ENCODE peak calls at places on chromosome 5, in four cellular contexts. One of them, this sample, is unnamed.

GRCh38 chr5:147290261-147290660 is 55.4 kb downstream of the STK32A start:
- DNase-seq in HepG2: no peak
- DNase-seq in K562: no peak
- DNase-seq in GM12878: no peak
- DNase-seq in this sample: no peak

GRCh38 chr5:111252799-111253564 is 28.8 kb downstream of the CAMK4 start:
- DNase-seq in GM12878: no peak
- DNase-seq in K562: no peak
- DNase-seq in HepG2: no peak
- DNase-seq in this sample: no peak

GRCh38 chr5:147699496-147700088 is 82.9 kb downstream of the JAKMIP2 start:
- DNase-seq in GM12878: no peak
- DNase-seq in HepG2: no peak
- DNase-seq in K562: no peak
- DNase-seq in this sample: no peak

GRCh38 chr5:2802693-2803365 is 51.4 kb upstream of the IRX2 start:
- DNase-seq in HepG2: peak; percentile 3
- DNase-seq in K562: no peak
- DNase-seq in GM12878: no peak
- DNase-seq in this sample: no peak

GRCh38 chr5:103454774-103455173 is 107.8 kb downstream of the NUDT12 start:
- DNase-seq in GM12878: no peak
- DNase-seq in K562: no peak
- DNase-seq in HepG2: no peak
- DNase-seq in this sample: no peak

GRCh38 chr5:94690778-94691177 is 72.3 kb downstream of the SLF1 start:
- DNase-seq in K562: no peak
- DNase-seq in GM12878: no peak
- DNase-seq in HepG2: no peak
- DNase-seq in this sample: no peak

GRCh38 chr5:39476466-39477215 is 51.9 kb upstream of the DAB2 start:
- DNase-seq in K562: no peak
- DNase-seq in HepG2: no peak
- DNase-seq in GM12878: no peak
- DNase-seq in this sample: no peak

GRCh38 chr5:6675784-6676499 is 37.3 kb upstream of the TENT4A start:
- DNase-seq in HepG2: no peak
- DNase-seq in GM12878: no peak
- DNase-seq in K562: peak; percentile 55
- DNase-seq in this sample: no peak

GRCh38 chr5:110639307-110639902 is 87.1 kb downstream of the TMEM232 start:
- DNase-seq in K562: no peak
- DNase-seq in HepG2: no peak
- DNase-seq in GM12878: no peak
- DNase-seq in this sample: no peak

GRCh38 chr5:111603446-111603827 is 91.1 kb upstream of the STARD4 start:
- DNase-seq in HepG2: no peak
- DNase-seq in K562: no peak
- DNase-seq in GM12878: no peak
- DNase-seq in this sample: no peak

GRCh38 chr5:142325677-142326479 is 1.1 kb upstream of the SPRY4 start:
- DNase-seq in HepG2: peak; percentile 73
- DNase-seq in GM12878: no peak
- DNase-seq in K562: peak; percentile 84
- DNase-seq in this sample: no peak
- TF ChIP-seq BHLHE40 in HepG2: no peak
- TF ChIP-seq BHLHE40 in GM12878: no peak
- TF ChIP-seq BHLHE40 in K562: no peak
- TF ChIP-seq BHLHE40 in this sample: no peak

GRCh38 chr5:58752030-58752429 is 169.2 kb downstream of the RAB3C start:
- DNase-seq in GM12878: no peak
- DNase-seq in K562: no peak
- DNase-seq in HepG2: no peak
- DNase-seq in this sample: no peak
- TF ChIP-seq TARDBP in GM12878: no peak
- TF ChIP-seq TARDBP in K562: no peak
- TF ChIP-seq TARDBP in HepG2: no peak
- TF ChIP-seq TARDBP in this sample: no peak

GRCh38 chr5:149410721-149411432 is 31.8 kb upstream of the IL17B start:
- DNase-seq in K562: no peak
- DNase-seq in HepG2: peak; percentile 30
- DNase-seq in GM12878: no peak
- DNase-seq in this sample: no peak

GRCh38 chr5:149411738-149412519 is 32.8 kb upstream of the IL17B start:
- DNase-seq in HepG2: no peak
- DNase-seq in GM12878: no peak
- DNase-seq in K562: no peak
- DNase-seq in this sample: no peak

GRCh38 chr5:149409268-149409948 is 30.3 kb upstream of the IL17B start:
- DNase-seq in HepG2: no peak
- DNase-seq in GM12878: no peak
- DNase-seq in K562: no peak
- DNase-seq in this sample: no peak

GRCh38 chr5:149408252-149409099 is 29.4 kb upstream of the IL17B start:
- DNase-seq in GM12878: no peak
- DNase-seq in K562: no peak
- DNase-seq in HepG2: no peak
- DNase-seq in this sample: no peak

DNA sequence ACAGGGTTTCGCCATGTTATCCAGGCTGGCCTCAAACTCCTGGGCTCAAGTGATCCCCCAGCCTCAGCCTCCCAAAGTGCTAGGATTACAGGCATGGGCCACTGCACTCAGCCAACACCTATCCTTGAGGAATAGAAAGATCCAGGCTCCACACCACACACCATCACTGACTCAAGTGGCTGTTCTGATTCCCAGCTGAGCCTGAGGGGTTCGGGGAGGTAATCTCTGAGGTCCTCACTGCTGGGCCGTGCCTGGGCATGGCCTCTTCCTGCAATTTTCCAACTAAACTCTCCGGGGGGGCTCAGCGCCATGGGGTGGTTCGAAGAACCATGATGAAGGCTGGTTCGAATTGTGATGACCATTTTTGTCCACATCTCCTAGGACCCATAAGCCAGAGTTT is 31.0 kb upstream of the IL17B start:
- DNase-seq in HepG2: no peak
- DNase-seq in K562: no peak
- DNase-seq in GM12878: no peak
- DNase-seq in this sample: no peak
- TF ChIP-seq BHLHE40 in HepG2: no peak
- TF ChIP-seq BHLHE40 in K562: no peak
- TF ChIP-seq BHLHE40 in GM12878: no peak
- TF ChIP-seq BHLHE40 in this sample: no peak

DNA sequence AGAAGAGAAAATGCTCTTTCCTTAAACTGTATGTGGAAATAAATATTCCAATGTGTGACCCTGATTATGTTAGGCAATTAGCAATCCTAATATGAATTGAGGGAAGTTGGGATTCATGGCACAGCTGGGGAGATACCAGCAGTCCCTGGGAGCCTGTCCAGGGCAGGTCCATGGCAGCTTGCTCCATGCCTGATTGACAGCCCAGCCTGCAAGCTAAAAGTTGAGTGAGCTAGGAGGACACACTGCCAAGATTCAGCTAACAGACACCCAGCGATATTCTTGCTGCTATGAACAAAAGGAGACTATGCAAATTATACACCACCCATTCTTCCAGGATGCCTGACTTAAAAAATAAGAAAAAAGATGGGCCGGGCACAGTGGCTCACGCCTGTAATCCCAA is 6.2 kb downstream of the TGFBI start:
- DNase-seq in K562: no peak
- DNase-seq in GM12878: no peak
- DNase-seq in HepG2: no peak
- DNase-seq in this sample: no peak
- TF ChIP-seq TARDBP in K562: no peak
- TF ChIP-seq TARDBP in GM12878: no peak
- TF ChIP-seq TARDBP in HepG2: no peak
- TF ChIP-seq TARDBP in this sample: no peak

DNA sequence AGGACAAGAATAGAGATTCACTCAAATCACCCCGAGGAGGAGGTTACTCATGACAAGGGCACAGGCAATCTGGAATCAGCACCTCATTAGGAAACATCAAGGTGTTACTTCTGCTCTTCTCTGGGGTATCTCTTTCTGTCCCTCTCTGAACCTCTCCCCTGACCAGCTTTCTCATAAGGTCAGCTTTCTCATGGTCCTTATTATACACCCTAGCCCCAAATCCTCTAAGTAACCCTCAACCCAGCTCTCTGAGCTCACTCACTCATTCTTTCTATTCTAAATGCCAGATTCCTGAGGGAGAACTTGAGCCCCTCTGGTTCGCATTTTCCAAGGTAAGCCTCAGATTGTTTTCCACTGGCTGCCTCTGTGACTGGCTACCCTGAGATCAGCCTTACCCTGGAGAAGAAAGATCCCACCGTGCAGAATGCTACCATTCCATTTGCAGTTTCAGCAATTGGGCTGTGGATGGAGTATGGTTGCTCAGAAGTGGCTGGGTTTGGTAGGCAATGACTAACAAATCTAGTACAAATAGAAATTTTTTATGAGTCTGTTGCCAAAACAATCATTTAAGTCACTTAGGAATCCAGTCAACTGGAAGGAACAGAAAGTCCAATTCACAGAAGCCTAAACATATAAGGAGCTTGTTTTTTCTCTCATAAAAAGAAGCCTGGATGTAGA is 9.0 kb upstream of the TIMD4 start:
- DNase-seq in HepG2: no peak
- DNase-seq in GM12878: no peak
- DNase-seq in K562: no peak
- DNase-seq in this sample: no peak
- TF ChIP-seq BHLHE40 in HepG2: no peak
- TF ChIP-seq BHLHE40 in GM12878: no peak
- TF ChIP-seq BHLHE40 in K562: no peak
- TF ChIP-seq BHLHE40 in this sample: no peak